ENCODE peak calls at places on chromosomes 6 and 20, in four cellular contexts. P, X, Q and N are unnamed samples.

GRCh38 chr6:135129139-135129867 is 51.8 kb upstream of the MYB start:
- DNase-seq in Q (no peak), X (peak), P (no peak), N (no peak)

GRCh38 chr6:153090241-153090930 is 40.7 kb downstream of the RGS17 start:
- DNase-seq in Q (peak), X (no peak), P (peak), N (peak)

GRCh38 chr6:87382861-87383260 is 24.9 kb upstream of the CFAP206 start:
- DNase-seq in P (no peak), Q (no peak), X (no peak), N (no peak)

GRCh38 chr6:163327936-163328335 is 86.6 kb upstream of the QKI start:
- DNase-seq in P (no peak), Q (no peak), X (no peak), N (no peak)

GRCh38 chr6:3571206-3571815 is 114.5 kb upstream of the SLC22A23 start:
- DNase-seq in P (no peak), X (no peak), Q (no peak), N (no peak)

GRCh38 chr6:149043476-149044130 is 273.9 kb upstream of the TAB2 start:
- DNase-seq in X (no peak), Q (no peak), P (no peak), N (peak)

GRCh38 chr6:113102761-113103160 is 754.4 kb upstream of the MARCKS start:
- DNase-seq in Q (peak), P (no peak), X (no peak), N (no peak)

GRCh38 chr20:53291548-53291947 is 302.1 kb downstream of the ZNF217 start:
- DNase-seq in X (no peak), Q (no peak), P (no peak), N (no peak)

GRCh38 chr6:54886932-54887584 is 40.5 kb downstream of the FAM83B start:
- DNase-seq in P (no peak), Q (no peak), X (no peak), N (no peak)

GRCh38 chr6:72861935-72862432 is 240.1 kb downstream of the KCNQ5 start:
- DNase-seq in P (peak), X (no peak), Q (peak), N (peak)

GRCh38 chr6:16132909-16133308 is 4.0 kb downstream of the MYLIP start:
- DNase-seq in X (no peak), P (no peak), Q (no peak), N (no peak)

GRCh38 chr6:54598787-54599309 is 247.7 kb upstream of the FAM83B start:
- DNase-seq in X (no peak), P (no peak), Q (no peak), N (peak)

GRCh38 chr20:22781869-22782268 is 197.5 kb upstream of the FOXA2 start:
- DNase-seq in P (no peak), X (no peak), Q (no peak), N (no peak)

GRCh38 chr6:56148488-56149190 is 98.7 kb downstream of the COL21A1 start:
- DNase-seq in Q (no peak), X (no peak), P (no peak), N (peak)

GRCh38 chr20:13492001-13492480 is 146.7 kb downstream of the TASP1 start:
- DNase-seq in Q (peak), X (no peak), P (no peak), N (peak)

GRCh38 chr6:30325150-30325872 is 1.4 kb upstream of the TRIM39 start:
- DNase-seq in P (peak), X (peak), Q (peak), N (peak)

GRCh38 chr20:50121858-50122271 is 8.9 kb upstream of the UBE2V1 start:
- DNase-seq in P (no peak), X (no peak), Q (peak), N (peak)

GRCh38 chr6:57040011-57040410 is 6.5 kb upstream of the KIAA1586 start:
- DNase-seq in Q (no peak), X (no peak), P (no peak), N (no peak)

GRCh38 chr20:40276291-40276690 is 412.7 kb downstream of the MAFB start:
- DNase-seq in Q (no peak), P (no peak), X (no peak), N (peak)

GRCh38 chr6:130159876-130160415 is 62.8 kb downstream of the SAMD3 start:
- DNase-seq in Q (no peak), X (no peak), P (no peak), N (no peak)

GRCh38 chr6:38503032-38503784 is 136.5 kb downstream of the BTBD9 start:
- DNase-seq in X (no peak), Q (no peak), P (no peak), N (no peak)

GRCh38 chr20:14189794-14190402 is 147.5 kb downstream of the FLRT3 start:
- DNase-seq in X (no peak), Q (peak), P (no peak), N (peak)

GRCh38 chr20:15406072-15406471 is 1068.7 kb upstream of the FLRT3 start:
- DNase-seq in P (no peak), Q (no peak), X (no peak), N (no peak)

GRCh38 chr20:62141043-62141396 is 2.2 kb downstream of the PSMA7 start:
- DNase-seq in X (no peak), P (no peak), Q (no peak), N (no peak)

GRCh38 chr6:28218312-28219248 is 6.5 kb upstream of the ZSCAN9 start:
- DNase-seq in Q (peak), X (no peak), P (peak), N (peak)

GRCh38 chr6:144007779-144008500 is at the start of gene PLAGL1:
- DNase-seq in Q (peak), X (no peak), P (peak), N (peak)

GRCh38 chr6:170295519-170296422 is 4.9 kb upstream of the DLL1 start:
- DNase-seq in X (no peak), Q (no peak), P (no peak), N (no peak)

GRCh38 chr20:61753196-61753942 is 312.3 kb downstream of the TAF4 start:
- DNase-seq in Q (peak), X (no peak), P (no peak), N (peak)

GRCh38 chr6:163943647-163944395 is 529.3 kb downstream of the QKI start:
- DNase-seq in P (no peak), X (no peak), Q (peak), N (no peak)